ENCODE peak calls at places on chromosome 10, in six cellular contexts. F is body of pancreas, E is ovary, N is A549, S is K562, A is transverse colon. Z is an unnamed sample. For H3K4me1, the result is how much of the 10 kb centered on the place peaks cover.

GRCh38 chr10:69311309-69311708 is 33.0 kb downstream of the HK1 start:
- DNase-seq in F (no peak), E (no peak), N (no peak), S (peak), A (no peak), Z (no peak)

GRCh38 chr10:95783741-95784140 is 27.8 kb downstream of the ENTPD1 start:
- DNase-seq in F (no peak), E (no peak), N (no peak), S (no peak), A (no peak), Z (no peak)

GRCh38 chr10:97179731-97180366 is 5.9 kb downstream of the SLIT1 start:
- DNase-seq in F (no peak), E (no peak), N (no peak), S (no peak), A (no peak), Z (no peak)

GRCh38 chr10:120424198-120424464 is 32.9 kb upstream of the PLPP4 start:
- DNase-seq in F (no peak), E (no peak), N (no peak), S (no peak), A (no peak), Z (no peak)

GRCh38 chr10:101001225-101002035 is 1.8 kb downstream of the LZTS2 start:
- DNase-seq in F (peak), E (peak), N (no peak), S (peak), A (peak), Z (peak)

GRCh38 chr10:23340346-23340745 is 4.3 kb downstream of the C10orf67 start:
- DNase-seq in F (no peak), E (no peak), N (no peak), S (no peak), A (no peak), Z (no peak)

GRCh38 chr10:110042181-110042580 is 34.4 kb downstream of the ADD3 start:
- DNase-seq in F (no peak), E (no peak), N (no peak), S (no peak), A (no peak), Z (no peak)

GRCh38 chr10:11678074-11678793 is 63.9 kb upstream of the ECHDC3 start:
- DNase-seq in F (no peak), E (no peak), N (no peak), S (no peak), A (peak), Z (no peak)

GRCh38 chr10:124105594-124105993 is 12.2 kb upstream of the CHST15 start:
- DNase-seq in F (no peak), E (peak), N (peak), S (no peak), A (no peak), Z (no peak)

GRCh38 chr10:132961864-132962622 is 19.7 kb upstream of the CFAP46 start:
- DNase-seq in F (peak), E (peak), N (peak), S (peak), A (peak), Z (peak)

GRCh38 chr10:115580239-115580638 is 487.1 kb downstream of the ATRNL1 start:
- DNase-seq in F (no peak), E (no peak), N (no peak), S (no peak), A (no peak), Z (no peak)
- TF ChIP-seq CTCF in F (no peak), E (no peak), N (no peak), S (no peak), A (no peak), Z (no peak)

GRCh38 chr10:4981722-4982471 is 18.7 kb downstream of the AKR1C1 start:
- DNase-seq in F (peak), E (peak), N (no peak), S (peak), A (peak), Z (no peak)

GRCh38 chr10:4980793-4981192 is 17.6 kb downstream of the AKR1C1 start:
- DNase-seq in F (no peak), E (no peak), N (no peak), S (no peak), A (no peak), Z (no peak)

GRCh38 chr10:4984223-4984622 is 19.4 kb downstream of the AKR1C2 start:
- DNase-seq in F (no peak), E (no peak), N (no peak), S (no peak), A (no peak), Z (no peak)

GRCh38 chr10:4983615-4984216 is 19.9 kb downstream of the AKR1C2 start:
- DNase-seq in F (peak), E (no peak), N (no peak), S (no peak), A (no peak), Z (no peak)

DNA sequence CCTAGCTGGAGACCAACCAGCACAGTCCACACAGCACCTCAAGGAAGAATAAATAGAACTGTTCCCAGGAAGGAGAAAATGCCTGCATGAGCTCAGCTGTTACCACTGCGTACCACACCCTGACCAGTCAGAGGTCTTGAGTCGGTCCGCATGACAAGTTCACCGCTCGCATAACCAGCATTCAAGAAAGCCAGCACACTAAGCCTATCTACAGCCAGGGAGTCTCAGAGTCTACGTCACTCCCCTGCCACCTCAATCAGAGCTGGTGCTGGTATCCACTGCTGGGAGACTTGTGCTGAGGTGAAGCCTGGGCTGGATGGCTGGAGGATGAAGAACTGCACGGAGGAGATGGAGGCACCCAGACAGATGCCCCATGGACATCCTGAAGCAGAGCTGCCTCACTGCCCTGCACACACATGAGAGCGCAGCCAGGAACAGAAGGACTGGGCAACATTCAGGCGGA is 19.6 kb downstream of the AKR1C1 start:
- DNase-seq in F (peak), E (no peak), N (no peak), S (peak), A (no peak), Z (no peak)
- TF ChIP-seq POLR2A in F (peak), E (no peak), N (no peak), S (no peak), A (no peak), Z (no peak)

GRCh38 chr10:30574423-30574796 is 55.1 kb downstream of the LYZL2 start:
- DNase-seq in F (no peak), E (no peak), N (no peak), S (no peak), A (no peak), Z (no peak)
- H3K4me1 ChIP-seq in F (under half), E (under half), N (under half), S (under half), A (under half), Z (under half)

DNA sequence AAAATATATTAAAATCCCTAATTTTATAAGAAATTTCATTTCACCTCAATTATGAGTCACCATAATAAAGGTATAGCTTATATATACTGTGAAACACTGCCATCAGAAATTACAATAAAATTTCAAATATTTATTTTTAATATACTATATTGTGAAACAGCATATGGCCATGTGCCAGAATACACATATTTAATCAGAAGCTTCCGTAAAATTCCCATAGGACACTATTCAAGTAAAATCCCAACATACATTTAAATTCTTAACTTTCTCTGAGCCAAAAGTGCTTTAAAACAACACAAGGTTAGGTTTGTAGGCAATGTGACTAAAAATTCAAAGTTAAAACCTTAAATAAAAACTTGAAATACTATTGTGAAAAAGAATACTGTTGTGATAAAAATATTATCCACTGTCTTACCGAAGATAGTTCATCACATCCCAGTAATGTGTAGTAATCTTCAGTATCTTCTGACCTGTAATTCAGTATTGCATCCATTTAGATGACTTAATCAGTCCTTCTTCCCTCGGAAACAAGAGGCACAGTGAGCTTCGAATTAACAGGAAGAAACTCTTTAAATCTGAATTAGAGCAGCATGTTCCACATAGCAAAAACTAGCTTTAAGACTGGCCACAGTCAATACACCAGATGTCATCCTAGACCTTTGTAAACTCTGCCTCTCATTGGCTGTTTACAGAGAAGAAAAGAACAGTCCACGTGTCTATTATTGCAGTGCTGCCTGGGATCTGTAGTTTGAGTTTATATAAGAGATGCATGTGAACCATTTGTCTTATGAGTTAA is at the start of gene DNAJC12:
- DNase-seq in F (no peak), E (no peak), N (peak), S (peak), A (no peak), Z (no peak)
- TF ChIP-seq CTCF in F (no peak), E (no peak), N (no peak), S (peak), A (no peak), Z (no peak)

DNA sequence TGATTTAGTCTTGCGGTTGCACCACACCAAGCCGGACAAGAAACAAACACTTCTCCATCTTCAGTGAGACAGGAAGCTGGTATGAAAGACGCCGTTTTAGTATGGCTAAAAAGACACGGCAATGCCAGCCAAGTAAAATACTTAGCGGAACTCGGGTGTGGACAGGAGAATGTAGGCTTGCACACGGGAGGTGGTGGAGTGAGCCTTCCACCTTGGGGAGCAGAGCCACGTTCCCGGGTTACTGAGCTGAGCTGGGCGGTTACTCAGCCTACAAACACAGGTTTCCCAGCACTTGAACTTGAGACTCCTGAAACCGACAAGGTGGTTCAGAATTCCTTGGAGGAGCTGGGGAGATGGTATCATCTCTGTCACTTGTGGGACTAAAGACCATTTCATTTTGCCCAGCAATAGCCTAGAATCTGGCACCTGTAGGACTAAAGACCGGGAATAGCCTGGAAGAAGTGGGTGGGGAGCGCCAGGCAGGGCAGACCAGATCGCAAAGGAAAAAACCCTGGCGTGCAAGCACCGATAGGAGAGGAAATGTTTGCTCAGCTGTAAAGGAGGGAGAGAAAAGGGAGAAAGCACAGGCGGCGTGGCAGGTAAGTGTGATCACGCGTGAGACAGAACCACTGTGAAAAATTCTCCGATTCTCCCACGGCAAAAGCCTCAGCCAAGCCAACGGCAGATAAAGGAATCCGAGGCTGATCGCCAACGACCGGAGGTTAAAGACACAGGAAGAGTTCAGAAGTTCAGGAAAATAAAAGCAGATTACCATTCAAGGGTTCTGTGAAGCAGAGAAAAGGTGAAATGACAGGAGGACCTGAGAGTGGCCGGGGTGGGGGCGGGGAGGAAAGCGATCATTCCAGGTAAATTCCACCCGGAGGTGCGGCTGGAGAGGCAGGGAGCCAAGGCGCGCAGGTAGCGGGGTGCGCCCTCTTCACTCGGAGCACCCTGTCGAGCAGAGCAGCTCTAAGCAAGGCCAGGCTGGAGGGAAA is 35.0 kb upstream of the SEPHS1 start:
- DNase-seq in F (peak), E (no peak), N (no peak), S (no peak), A (peak), Z (no peak)
- TF ChIP-seq POLR2A in F (no peak), E (no peak), N (no peak), S (no peak), A (peak), Z (no peak)

DNA sequence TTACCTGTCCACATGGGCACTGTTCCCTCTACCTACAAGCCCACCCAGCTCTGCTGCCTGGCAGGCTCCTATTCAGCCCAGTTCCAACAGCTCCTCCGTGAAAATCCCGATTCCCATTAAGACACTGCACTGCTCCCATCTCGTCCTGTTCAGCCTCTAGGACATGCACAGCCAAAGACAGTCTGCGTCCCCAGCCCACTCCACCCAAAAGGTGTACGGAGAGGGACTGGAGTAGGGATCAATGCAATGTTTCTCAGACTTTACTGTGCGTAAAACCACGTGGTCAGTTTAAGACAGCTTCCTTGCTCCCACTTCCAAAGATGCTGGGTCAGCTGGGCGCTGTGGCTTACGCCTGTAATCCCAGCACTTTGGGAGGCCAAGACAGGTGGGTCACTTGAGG is 19.9 kb downstream of the FGFR2 start:
- DNase-seq in F (no peak), E (no peak), N (no peak), S (no peak), A (no peak), Z (no peak)
- H3K4me1 ChIP-seq in F (under half), E (under half), N (under half), S (under half), A (under half), Z (under half)

DNA sequence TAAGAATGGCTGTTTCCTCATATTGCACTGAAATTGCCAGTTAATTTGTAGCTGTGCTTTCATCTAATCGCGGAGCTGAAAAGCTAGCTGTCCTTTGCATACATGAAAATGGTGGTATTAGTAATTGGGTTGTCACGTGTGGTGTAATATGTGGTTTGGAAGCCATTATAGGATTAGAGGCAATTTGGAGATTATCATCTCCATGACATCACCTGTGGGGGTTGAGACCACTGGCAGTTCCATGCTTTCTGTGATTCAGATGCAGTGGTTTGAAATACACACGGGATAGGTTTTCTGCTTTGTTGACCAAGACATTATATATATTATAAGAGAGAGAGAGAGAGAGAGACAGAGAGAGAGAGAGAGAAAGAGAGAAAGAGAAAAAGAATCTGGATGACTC is 180.8 kb downstream of the RAB11FIP2 start:
- DNase-seq in F (no peak), E (no peak), N (no peak), S (no peak), A (no peak), Z (no peak)
- TF ChIP-seq CTCF in F (no peak), E (no peak), N (no peak), S (no peak), A (no peak), Z (no peak)

GRCh38 chr10:94006591-94007550 is 13.1 kb downstream of the PLCE1 start:
- DNase-seq in F (peak), E (no peak), N (no peak), S (no peak), A (peak), Z (no peak)
- TF ChIP-seq POLR2A in F (no peak), E (no peak), N (no peak), S (no peak), A (peak), Z (no peak)

DNA sequence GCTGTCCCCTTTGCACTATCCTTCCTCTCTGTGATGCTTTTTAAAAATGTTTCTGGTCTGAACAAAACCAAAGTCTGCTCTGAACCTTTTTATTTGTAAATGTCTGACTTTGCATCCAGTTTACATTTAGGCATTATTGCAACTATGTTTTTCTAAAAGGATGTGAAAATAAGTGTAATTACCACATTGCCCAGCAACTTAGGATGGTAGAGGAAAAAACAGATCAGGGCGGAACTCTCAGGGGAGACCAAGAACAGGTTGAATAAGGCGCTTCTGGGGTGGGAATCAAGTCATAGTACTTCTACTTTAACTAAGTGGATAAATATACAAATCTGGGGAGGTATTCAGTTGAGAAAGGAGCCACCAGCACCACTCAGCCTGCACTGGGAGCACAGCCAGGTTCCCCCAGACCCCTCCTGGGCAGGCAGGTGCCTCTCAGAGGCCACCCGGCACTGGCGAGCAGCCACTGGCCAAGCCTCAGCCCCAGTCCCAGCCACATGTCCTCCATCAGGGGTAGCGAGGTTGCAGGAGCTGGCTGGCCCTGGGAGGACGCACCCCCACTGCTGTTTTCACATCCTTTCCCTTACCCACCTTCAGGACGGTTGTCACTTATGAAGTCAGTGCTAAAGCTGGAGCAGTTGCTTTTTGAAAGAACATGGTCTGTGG is 11.4 kb upstream of the CSGALNACT2 start:
- DNase-seq in F (no peak), E (no peak), N (no peak), S (no peak), A (peak), Z (no peak)
- H3K4me1 ChIP-seq in F (under half), E (under half), N (under half), S (under half), A (under half), Z (under half)

GRCh38 chr10:125562737-125563136 is 120.2 kb downstream of the TEX36 start:
- DNase-seq in F (no peak), E (no peak), N (no peak), S (peak), A (no peak), Z (no peak)
- TF ChIP-seq CTCF in F (no peak), E (no peak), N (no peak), S (peak), A (no peak), Z (no peak)

Z was measured in heart left ventricle.